ENCODE peak calls at places on chromosomes 1 and 21, in four cellular contexts. I is GM12865, R is breast epithelium, P is lung. Q is an unnamed sample.
A peak's percentile ranks its signal among the peaks of the same experiment; 100 is the strongest.

GRCh38 chr1:17403081-17403480 is 31.1 kb downstream of the PADI6 start:
- DNase-seq in I (no peak), R (peak; percentile 41), P (no peak), Q (no peak)

GRCh38 chr1:27522148-27522859 is 32.3 kb upstream of the WASF2 start:
- DNase-seq in I (no peak), R (peak; percentile 62), P (no peak), Q (no peak)

GRCh38 chr1:32759997-32760623 is 57.0 kb downstream of the YARS1 start:
- DNase-seq in I (no peak), R (peak; percentile 99), P (peak; percentile 96), Q (peak; percentile 31)

GRCh38 chr1:91828007-91828321 is 58.0 kb downstream of the TGFBR3 start:
- DNase-seq in I (no peak), R (no peak), P (no peak), Q (no peak)

GRCh38 chr1:81733465-81733864 is 67.3 kb upstream of the ADGRL2 start:
- DNase-seq in I (no peak), R (no peak), P (no peak), Q (no peak)

GRCh38 chr1:43056981-43057391 is 98.3 kb upstream of the SLC2A1 start:
- DNase-seq in I (no peak), R (no peak), P (no peak), Q (peak; percentile 81)

GRCh38 chr1:207698822-207699483 is 52.9 kb upstream of the CD46 start:
- DNase-seq in I (peak; percentile 47), R (no peak), P (peak; percentile 62), Q (peak; percentile 69)

GRCh38 chr1:198717510-198717909 is 78.7 kb downstream of the PTPRC start:
- DNase-seq in I (no peak), R (no peak), P (no peak), Q (no peak)

GRCh38 chr1:4973341-4973740 is 318.9 kb downstream of the AJAP1 start:
- DNase-seq in I (no peak), R (no peak), P (no peak), Q (no peak)

GRCh38 chr1:216711712-216712111 is 11.5 kb downstream of the ESRRG start:
- DNase-seq in I (no peak), R (no peak), P (no peak), Q (no peak)

GRCh38 chr1:155043793-155044192 is 7.3 kb upstream of the ADAM15 start:
- DNase-seq in I (no peak), R (no peak), P (no peak), Q (no peak)

GRCh38 chr1:157274698-157275534 is 136.7 kb upstream of the ETV3 start:
- DNase-seq in I (no peak), R (no peak), P (no peak), Q (peak; percentile 54)

GRCh38 chr1:233113713-233114028 is 163.3 kb downstream of the NTPCR start:
- DNase-seq in I (no peak), R (no peak), P (no peak), Q (no peak)

GRCh38 chr1:113303252-113303651 is 87.1 kb upstream of the MAGI3 start:
- DNase-seq in I (no peak), R (no peak), P (no peak), Q (no peak)

GRCh38 chr1:234820597-234820996 is 210.6 kb upstream of the IRF2BP2 start:
- DNase-seq in I (no peak), R (no peak), P (no peak), Q (no peak)

GRCh38 chr1:202005958-202006357 is 4.4 kb upstream of the ELF3 start:
- DNase-seq in I (no peak), R (no peak), P (no peak), Q (peak; percentile 35)

GRCh38 chr1:27971674-27972073 is 11.9 kb downstream of the XKR8 start:
- DNase-seq in I (no peak), R (no peak), P (no peak), Q (peak; percentile 19)

GRCh38 chr1:110874303-110875215 is 1.6 kb downstream of the CD53 start:
- DNase-seq in I (peak; percentile 46), R (no peak), P (no peak), Q (no peak)

GRCh38 chr1:16009030-16009460 is 5.0 kb downstream of the SRARP start:
- DNase-seq in I (peak; percentile 69), R (peak; percentile 66), P (peak; percentile 80), Q (peak; percentile 70)

GRCh38 chr1:205456383-205456867 is 580 bp upstream of the BLACAT1 start:
- DNase-seq in I (no peak), R (no peak), P (no peak), Q (no peak)

GRCh38 chr1:192485692-192486436 is 89.7 kb upstream of the RGS1 start:
- DNase-seq in I (no peak), R (peak; percentile 87), P (peak; percentile 82), Q (peak; percentile 96)

GRCh38 chr1:178725603-178726517 is 816 bp downstream of the RALGPS2 start:
- DNase-seq in I (peak; percentile 68), R (peak; percentile 67), P (peak; percentile 73), Q (peak; percentile 89)

GRCh38 chr1:15370781-15371467 is 38.8 kb upstream of the EFHD2 start:
- DNase-seq in I (no peak), R (no peak), P (no peak), Q (peak; percentile 40)

GRCh38 chr1:36387141-36387949 is 1.6 kb upstream of the STK40 start:
- DNase-seq in I (peak; percentile 60), R (no peak), P (no peak), Q (peak; percentile 91)

GRCh38 chr1:3888301-3888700 is 11.8 kb downstream of the C1orf174 start:
- DNase-seq in I (no peak), R (no peak), P (no peak), Q (no peak)

GRCh38 chr1:19066248-19066873 is 109.9 kb upstream of the IFFO2 start:
- DNase-seq in I (no peak), R (no peak), P (no peak), Q (no peak)

GRCh38 chr1:53294557-53294956 is 33.3 kb downstream of the LRP8 start:
- DNase-seq in I (peak; percentile 61), R (no peak), P (no peak), Q (peak; percentile 36)

GRCh38 chr1:168145184-168146159 is 8.7 kb upstream of the GPR161 start:
- DNase-seq in I (peak; percentile 91), R (peak; percentile 74), P (peak; percentile 88), Q (peak; percentile 83)

GRCh38 chr1:97685355-97685754 is 235.5 kb downstream of the DPYD start:
- DNase-seq in I (no peak), R (no peak), P (no peak), Q (no peak)

GRCh38 chr1:19623523-19623922 is 20.6 kb upstream of the NBL1 start:
- DNase-seq in I (no peak), R (no peak), P (no peak), Q (no peak)

GRCh38 chr1:221778535-221779142 is 36.8 kb upstream of the DUSP10 start:
- DNase-seq in I (peak; percentile 88), R (no peak), P (no peak), Q (no peak)

GRCh38 chr1:20355101-20355827 is 64.6 kb downstream of the VWA5B1 start:
- DNase-seq in I (no peak), R (no peak), P (no peak), Q (no peak)

GRCh38 chr21:17903029-17903806 is 84.1 kb upstream of the C21orf91 start:
- DNase-seq in I (peak; percentile 35), R (no peak), P (no peak), Q (peak; percentile 56)

GRCh38 chr1:205531191-205532025 is 26.9 kb downstream of the CDK18 start:
- DNase-seq in I (no peak), R (no peak), P (no peak), Q (no peak)

GRCh38 chr21:39014751-39015150 is 168.5 kb downstream of the PSMG1 start:
- DNase-seq in I (no peak), R (no peak), P (no peak), Q (peak; percentile 99)

GRCh38 chr1:24292887-24293286 is 26.3 kb upstream of the GRHL3 start:
- DNase-seq in I (no peak), R (no peak), P (no peak), Q (no peak)

GRCh38 chr1:33267468-33268205 is 11.3 kb downstream of the ZNF362 start:
- DNase-seq in I (no peak), R (no peak), P (no peak), Q (no peak)

GRCh38 chr1:54499097-54500029 is 48.7 kb upstream of the ACOT11 start:
- DNase-seq in I (no peak), R (no peak), P (no peak), Q (peak; percentile 50)

GRCh38 chr1:244381887-244382565 is 69.7 kb downstream of the ADSS2 start:
- DNase-seq in I (no peak), R (no peak), P (no peak), Q (peak; percentile 70)

GRCh38 chr21:23694396-23694795 is 1912.9 kb downstream of the MRPL39 start:
- DNase-seq in I (no peak), R (no peak), P (no peak), Q (no peak)
- TF ChIP-seq CTCF in I (no peak), R (no peak), P (no peak), Q (no peak)

GRCh38 chr1:47207811-47208373 is 18.1 kb upstream of the PDZK1IP1 start:
- DNase-seq in I (no peak), R (no peak), P (no peak), Q (no peak)

GRCh38 chr1:47210666-47211065 is 20.8 kb upstream of the PDZK1IP1 start:
- DNase-seq in I (no peak), R (no peak), P (no peak), Q (no peak)

GRCh38 chr1:47209725-47210330 is 20.0 kb upstream of the PDZK1IP1 start:
- DNase-seq in I (no peak), R (no peak), P (no peak), Q (no peak)

GRCh38 chr1:47209091-47209490 is 19.3 kb upstream of the PDZK1IP1 start:
- DNase-seq in I (no peak), R (no peak), P (no peak), Q (no peak)

DNA sequence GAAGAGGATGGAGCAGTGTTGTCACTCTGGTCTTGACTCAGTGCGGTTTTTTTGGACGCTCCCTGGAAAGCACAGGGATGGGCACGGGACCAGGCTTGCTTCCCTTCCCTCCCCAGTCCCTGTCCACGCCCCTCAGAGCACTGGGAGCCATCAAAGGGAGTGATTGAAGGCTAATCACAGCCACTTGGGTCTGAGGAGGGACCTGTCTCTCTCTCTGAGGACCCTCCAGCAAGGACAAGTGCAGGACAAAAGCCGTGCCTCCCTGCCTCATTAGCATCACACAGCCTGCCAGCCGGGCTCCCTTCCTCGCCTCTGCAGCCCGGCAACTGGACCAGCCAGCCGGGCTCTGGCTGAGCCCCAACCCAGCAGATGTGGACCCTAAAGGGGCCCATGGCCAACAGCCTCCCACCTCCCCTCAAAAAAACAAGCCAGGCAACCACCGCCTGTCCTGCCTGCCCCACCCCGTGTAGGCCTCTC is 18.6 kb upstream of the PDZK1IP1 start:
- DNase-seq in I (no peak), R (no peak), P (no peak), Q (no peak)
- H3K4me3 ChIP-seq in I (no peak overlapping the region), R (no peak overlapping the region), P (no peak overlapping the region), Q (no peak overlapping the region)

GRCh38 chr1:203772836-203773235 is 7.9 kb downstream of the LAX1 start:
- DNase-seq in I (no peak), R (no peak), P (no peak), Q (no peak)

GRCh38 chr1:203777596-203777995 is 12.6 kb downstream of the LAX1 start:
- DNase-seq in I (no peak), R (no peak), P (no peak), Q (no peak)

GRCh38 chr1:203778789-203779188 is 13.8 kb downstream of the LAX1 start:
- DNase-seq in I (no peak), R (no peak), P (no peak), Q (no peak)

GRCh38 chr1:203771901-203772301 is 6.9 kb downstream of the LAX1 start:
- DNase-seq in I (no peak), R (no peak), P (no peak), Q (peak; percentile 72)

GRCh38 chr1:203776636-203777035 is 11.7 kb downstream of the LAX1 start:
- DNase-seq in I (no peak), R (no peak), P (no peak), Q (no peak)
- TF ChIP-seq CTCF in I (peak; percentile 13), R (no peak), P (no peak), Q (no peak)

GRCh38 chr1:13703128-13703513 is 3.1 kb downstream of the PRDM2 start:
- DNase-seq in I (no peak), R (no peak), P (no peak), Q (no peak)
- H3K4me3 ChIP-seq in I (peak overlapping the region; percentile 98), R (no peak overlapping the region), P (no peak overlapping the region), Q (no peak overlapping the region)

Q was measured in fibroblast of villous mesenchyme.